ENCODE peak calls at places on chromosomes 13 and 19, in five cellular contexts. M is astrocyte of the spinal cord; D is effector memory CD4-positive, alpha-beta T cell; F is Calu3; S is NCI-H2171 treated with DMSO at 0.1 percent for 48 hours. Y is an unnamed sample.

GRCh38 chr19:2775556-2776430 is 7.3 kb downstream of the SGTA start:
- DNase-seq in D (peak; percentile 60), F (no peak), M (peak; percentile 50), S (no peak), Y (peak; percentile 42)

GRCh38 chr19:2648099-2648498 is 54.4 kb downstream of the GNG7 start:
- DNase-seq in D (no peak), M (no peak), F (no peak), S (no peak), Y (no peak)

GRCh38 chr19:41205995-41206394 is 13.0 kb downstream of the CYP2S1 start:
- DNase-seq in F (no peak), S (no peak), D (no peak), M (no peak), Y (no peak)

GRCh38 chr19:48390188-48391099 is 907 bp downstream of the KDELR1 start:
- DNase-seq in M (peak; percentile 58), F (peak; percentile 82), D (peak; percentile 41), S (peak; percentile 49), Y (no peak)

GRCh38 chr13:23696610-23697009 is 126.4 kb downstream of the TNFRSF19 start:
- DNase-seq in D (no peak), F (no peak), M (no peak), S (no peak), Y (no peak)

GRCh38 chr13:66265446-66265845 is 964.7 kb downstream of the PCDH9 start:
- DNase-seq in M (peak; percentile 46), D (no peak), S (no peak), F (no peak), Y (no peak)

GRCh38 chr13:93309886-93310520 is 83.4 kb downstream of the GPC6 start:
- DNase-seq in S (no peak), D (no peak), F (no peak), M (peak; percentile 81), Y (no peak)

GRCh38 chr19:55679343-55680257 is 4.6 kb downstream of the EPN1 start:
- DNase-seq in F (no peak), D (no peak), M (no peak), S (no peak), Y (no peak)

GRCh38 chr13:114130131-114130707 is 2.2 kb downstream of the RASA3 start:
- DNase-seq in M (no peak), F (no peak), S (no peak), D (no peak), Y (no peak)

GRCh38 chr13:24194447-24194846 is 33.9 kb downstream of the SPATA13 start:
- DNase-seq in D (no peak), F (no peak), M (no peak), S (no peak), Y (no peak)

GRCh38 chr19:51653162-51653561 is 6.5 kb upstream of the SIGLEC14 start:
- DNase-seq in D (no peak), S (no peak), F (no peak), M (no peak), Y (no peak)

GRCh38 chr19:5631511-5632240 is 8.8 kb downstream of the SAFB start:
- DNase-seq in F (no peak), M (no peak), S (no peak), D (no peak), Y (no peak)

GRCh38 chr13:107258599-107259187 is 690.8 kb upstream of the ARGLU1 start:
- DNase-seq in F (no peak), M (no peak), D (no peak), S (no peak), Y (no peak)

GRCh38 chr19:38047641-38048040 is 140.6 kb downstream of the SIPA1L3 start:
- DNase-seq in M (no peak), F (no peak), D (no peak), S (no peak), Y (no peak)

GRCh38 chr19:35458821-35459391 is 10.8 kb downstream of the FFAR2 start:
- DNase-seq in D (no peak), F (peak; percentile 56), M (no peak), S (peak; percentile 45), Y (no peak)

GRCh38 chr13:97321101-97321500 is 99.0 kb downstream of the MBNL2 start:
- DNase-seq in M (no peak), F (no peak), D (no peak), S (no peak), Y (no peak)

GRCh38 chr13:111079375-111079774 is 35.7 kb upstream of the ARHGEF7 start:
- DNase-seq in S (no peak), M (no peak), D (no peak), F (no peak), Y (no peak)

GRCh38 chr19:9877775-9878510 is 42.8 kb downstream of the PIN1 start:
- DNase-seq in S (peak; percentile 74), M (no peak), D (no peak), F (no peak), Y (no peak)

GRCh38 chr13:44879452-44880058 is 109.7 kb downstream of the NUFIP1 start:
- DNase-seq in D (no peak), S (peak; percentile 8), F (peak; percentile 15), M (peak; percentile 58), Y (no peak)

GRCh38 chr19:676007-676342 is 217 bp upstream of the FSTL3 start:
- DNase-seq in D (no peak), F (no peak), M (no peak), S (no peak), Y (no peak)

GRCh38 chr13:29137995-29138394 is 317.9 kb downstream of the MTUS2 start:
- DNase-seq in D (no peak), F (no peak), S (no peak), M (no peak), Y (no peak)

GRCh38 chr13:110306960-110307696 is at the start of the genes COL4A1 and COL4A2:
- DNase-seq in M (peak; percentile 86), S (no peak), D (no peak), F (no peak), Y (no peak)

GRCh38 chr13:39350461-39350881 is 252.5 kb downstream of the LHFPL6 start:
- DNase-seq in D (no peak), F (no peak), M (no peak), S (no peak), Y (no peak)

GRCh38 chr13:98327326-98328314 is 150.6 kb upstream of the RNF113B start:
- DNase-seq in M (peak; percentile 66), D (no peak), S (no peak), F (no peak), Y (no peak)

GRCh38 chr19:15701757-15702589 is 25.9 kb upstream of the OR10H2 start:
- DNase-seq in M (no peak), S (peak; percentile 64), F (peak; percentile 17), D (no peak), Y (no peak)

GRCh38 chr13:109715902-109716301 is 70.5 kb downstream of the IRS2 start:
- DNase-seq in S (no peak), D (no peak), M (peak; percentile 22), F (no peak), Y (no peak)